ENCODE peak calls at places on chromosomes 16 and 17, in four cellular contexts. N is WTC11, D is natural killer cell, L is left cardiac atrium. C is an unnamed sample.

GRCh38 chr16:28514246-28514645 is 7.6 kb upstream of the IL27 start:
- ATAC-seq in L (no peak), D (no peak), N (no peak), C (no peak)

GRCh38 chr16:74657873-74658642 is 8.6 kb downstream of the RFWD3 start:
- ATAC-seq in D (no peak), N (no peak), L (no peak), C (no peak)

GRCh38 chr16:28985206-28985605 is 354 bp downstream of the LAT start:
- ATAC-seq in D (peak), N (no peak), L (peak), C (no peak)

GRCh38 chr16:75288596-75289120 is 37.2 kb upstream of the BCAR1 start:
- ATAC-seq in N (no peak), D (peak), L (peak), C (peak)

GRCh38 chr16:1293921-1294656 is 15.3 kb upstream of the UBE2I start:
- ATAC-seq in L (no peak), D (no peak), N (no peak), C (no peak)

GRCh38 chr16:29990033-29990432 is 5.4 kb downstream of the HIRIP3 start:
- ATAC-seq in N (no peak), L (no peak), D (no peak), C (no peak)

GRCh38 chr16:13122074-13122473 is 220.7 kb downstream of the SHISA9 start:
- ATAC-seq in N (no peak), D (no peak), L (no peak), C (no peak)

GRCh38 chr16:85173981-85174751 is 61.9 kb upstream of the CIBAR2 start:
- ATAC-seq in N (no peak), L (peak), D (no peak), C (peak)

GRCh38 chr17:74872313-74873035 is at the start of gene FDXR:
- ATAC-seq in D (no peak), N (peak), L (peak), C (peak)

GRCh38 chr17:55421179-55421934 is at the start of gene MMD:
- ATAC-seq in D (no peak), N (peak), L (peak), C (peak)

GRCh38 chr16:62665269-62665668 is 629.0 kb upstream of the CDH8 start:
- ATAC-seq in N (peak), D (no peak), L (no peak), C (no peak)

GRCh38 chr17:44842748-44843147 is 4.9 kb upstream of the HIGD1B start:
- ATAC-seq in L (peak), N (peak), D (no peak), C (peak)

GRCh38 chr16:7055443-7055842 is 277.2 kb upstream of the RBFOX1 start:
- ATAC-seq in N (no peak), D (no peak), L (no peak), C (no peak)

GRCh38 chr16:27377666-27378485 is 24.1 kb upstream of the IL21R start:
- ATAC-seq in L (no peak), D (no peak), N (no peak), C (no peak)

GRCh38 chr16:63617990-63618763 is 1503.7 kb downstream of the CDH11 start:
- ATAC-seq in D (no peak), N (peak), L (peak), C (peak)

GRCh38 chr17:10738516-10739258 is 8.9 kb upstream of the TMEM220 start:
- ATAC-seq in N (no peak), L (peak), D (no peak), C (no peak)

GRCh38 chr17:7885357-7886226 is 3.0 kb upstream of the CHD3 start:
- ATAC-seq in L (no peak), D (peak), N (peak), C (peak)

GRCh38 chr17:8470447-8471047 is 34.9 kb downstream of the NDEL1 start:
- ATAC-seq in L (peak), N (no peak), D (no peak), C (no peak)

GRCh38 chr17:48313096-48313495 is 116.9 kb downstream of the SKAP1 start:
- ATAC-seq in L (no peak), N (no peak), D (no peak), C (no peak)

GRCh38 chr16:51989637-51990230 is 557.2 kb downstream of the TOX3 start:
- ATAC-seq in N (no peak), L (no peak), D (no peak), C (no peak)

GRCh38 chr17:36553459-36553858 is 8.7 kb downstream of the GGNBP2 start:
- ATAC-seq in D (no peak), L (no peak), N (no peak), C (no peak)

GRCh38 chr16:67703626-67704025 is 15.5 kb downstream of the GFOD2 start:
- ATAC-seq in L (no peak), N (no peak), D (peak), C (no peak)